ENCODE peak calls at places on chromosome X, in eight cellular contexts. P is ovary, L is fibroblast of pulmonary artery, F is bronchial epithelial cell, I is omental fat pad, Z is T1000, A is aorta, G is NCI-H2029 treated with DMSO at 0.1 percent for 48 hours. X is an unnamed sample.

GRCh38 chrX:55056820-55057690 is 17.8 kb upstream of the PAGE2B start:
- DNase-seq in L (peak; percentile 75), A (no peak), Z (no peak), G (no peak), P (no peak), F (peak; percentile 27), I (no peak), X (no peak)

GRCh38 chrX:11504234-11504633 is 161.5 kb downstream of the ARHGAP6 start:
- DNase-seq in I (no peak), L (no peak), P (no peak), F (no peak), Z (no peak), G (no peak), A (no peak), X (no peak)

GRCh38 chrX:24990585-24990984 is 25.2 kb downstream of the ARX start:
- DNase-seq in L (no peak), Z (no peak), I (no peak), G (no peak), P (no peak), F (no peak), A (no peak), X (no peak)

GRCh38 chrX:139881572-139881971 is 51.3 kb downstream of the ATP11C start:
- DNase-seq in F (peak; percentile 43), G (no peak), L (peak; percentile 87), A (no peak), I (no peak), P (no peak), Z (no peak), X (no peak)

GRCh38 chrX:34365482-34365881 is 233.4 kb upstream of the FAM47A start:
- DNase-seq in F (peak; percentile 32), L (peak; percentile 60), P (no peak), Z (no peak), G (no peak), I (no peak), A (no peak), X (peak; percentile 1)

GRCh38 chrX:107440692-107441091 is 8.8 kb upstream of the FRMPD3 start:
- DNase-seq in L (no peak), Z (no peak), I (no peak), G (no peak), F (no peak), P (no peak), A (no peak), X (no peak)

GRCh38 chrX:1242901-1243402 is 25.7 kb upstream of the CSF2RA start:
- DNase-seq in L (no peak), P (no peak), I (no peak), G (no peak), Z (peak; percentile 35), A (no peak), F (peak; percentile 28), X (no peak)

GRCh38 chrX:110944793-110945466 is 149.3 kb upstream of the CHRDL1 start:
- DNase-seq in P (peak; percentile 38), L (no peak), Z (no peak), G (no peak), F (peak; percentile 9), I (no peak), A (no peak), X (no peak)

GRCh38 chrX:77788050-77788449 is 2.0 kb upstream of the ATRX start:
- DNase-seq in I (no peak), Z (no peak), P (no peak), G (no peak), A (no peak), F (peak; percentile 18), L (no peak), X (no peak)

GRCh38 chrX:14095702-14096101 is 66.0 kb upstream of the GEMIN8 start:
- DNase-seq in G (no peak), I (no peak), F (peak; percentile 48), A (no peak), P (peak; percentile 40), L (peak; percentile 74), Z (no peak), X (peak; percentile 20)

GRCh38 chrX:116435597-116435996 is 809 bp upstream of the SLC6A14 start:
- DNase-seq in I (no peak), A (no peak), Z (no peak), F (no peak), P (no peak), L (no peak), G (no peak), X (no peak)

GRCh38 chrX:47648376-47648775 is 2.0 kb downstream of the ELK1 start:
- DNase-seq in G (no peak), F (no peak), I (no peak), L (no peak), P (no peak), A (no peak), Z (no peak), X (no peak)

GRCh38 chrX:110415440-110416167 is 57.0 kb downstream of the RTL9 start:
- DNase-seq in L (no peak), P (no peak), A (no peak), G (no peak), F (peak; percentile 43), Z (no peak), I (no peak), X (no peak)